ENCODE peak calls at places on chromosomes 16 and 17, in seven cellular contexts. Y, A, E, R, W, D and T are unnamed samples.

GRCh38 chr16:80614908-80615696 is 74.3 kb downstream of the DYNLRB2 start:
- DNase-seq in A (no peak), E (no peak), Y (no peak), D (peak), R (peak), W (no peak), T (no peak)

GRCh38 chr17:40129498-40129897 is 7.7 kb downstream of the MSL1 start:
- DNase-seq in Y (no peak), A (no peak), R (no peak), D (no peak), E (no peak), W (no peak), T (no peak)

GRCh38 chr16:67246081-67246944 is 968 bp downstream of the FHOD1 start:
- DNase-seq in E (peak), Y (peak), W (peak), A (peak), R (peak), D (peak), T (no peak)

GRCh38 chr16:12546918-12547607 is 256.6 kb downstream of the CPPED1 start:
- DNase-seq in E (no peak), D (no peak), R (no peak), A (no peak), W (no peak), Y (no peak), T (peak)

GRCh38 chr16:69417537-69418199 is 6.8 kb upstream of the CYB5B start:
- DNase-seq in W (no peak), D (peak), E (no peak), R (no peak), Y (peak), A (no peak), T (no peak)

GRCh38 chr16:85999778-86000177 is 100.8 kb downstream of the IRF8 start:
- DNase-seq in W (no peak), Y (no peak), R (no peak), A (no peak), E (no peak), D (no peak), T (no peak)

GRCh38 chr17:69302682-69303081 is 24.3 kb downstream of the ABCA5 start:
- DNase-seq in Y (no peak), R (no peak), A (no peak), D (no peak), E (no peak), W (no peak), T (no peak)

GRCh38 chr16:88669986-88670385 is 7.1 kb upstream of the MVD start:
- DNase-seq in W (no peak), R (no peak), A (no peak), D (no peak), Y (no peak), E (no peak), T (no peak)

GRCh38 chr17:19539841-19540311 is 6.2 kb downstream of the SLC47A1 start:
- DNase-seq in E (no peak), D (no peak), R (no peak), A (no peak), W (no peak), Y (no peak), T (no peak)

GRCh38 chr16:81511371-81511770 is 66.8 kb downstream of the CMIP start:
- DNase-seq in R (peak), A (no peak), D (no peak), E (no peak), Y (peak), W (no peak), T (no peak)

GRCh38 chr17:56653877-56654276 is 60.4 kb downstream of the NOG start:
- DNase-seq in Y (peak), R (peak), E (peak), A (no peak), W (peak), D (peak), T (peak)

GRCh38 chr17:42680331-42680808 is 1.3 kb downstream of the CCR10 start:
- DNase-seq in D (no peak), A (no peak), Y (no peak), W (peak), E (no peak), R (no peak), T (no peak)

GRCh38 chr16:27314161-27314723 is 468 bp downstream of the IL4R start:
- DNase-seq in D (no peak), Y (peak), W (peak), E (peak), R (peak), A (no peak), T (no peak)

GRCh38 chr16:23742761-23743160 is 12.1 kb upstream of the CHP2 start:
- DNase-seq in W (peak), Y (no peak), A (no peak), E (no peak), R (no peak), D (peak), T (no peak)

GRCh38 chr16:69199382-69199781 is 12.4 kb downstream of the SNTB2 start:
- DNase-seq in E (no peak), R (no peak), D (no peak), A (no peak), W (no peak), Y (no peak), T (no peak)

GRCh38 chr17:47649153-47649971 is at the start of gene KPNB1:
- DNase-seq in Y (peak), D (peak), W (peak), R (peak), E (peak), A (peak), T (peak)

GRCh38 chr17:62807812-62808575 is at the start of gene MARCHF10:
- DNase-seq in D (no peak), W (peak), E (peak), A (no peak), R (no peak), Y (no peak), T (no peak)

GRCh38 chr16:67549240-67549639 is 13.1 kb upstream of the CTCF start:
- DNase-seq in R (no peak), W (no peak), A (no peak), D (no peak), E (no peak), Y (no peak), T (no peak)

GRCh38 chr17:45123076-45123770 is 9.1 kb downstream of the PLCD3 start:
- DNase-seq in R (no peak), E (no peak), W (no peak), A (no peak), D (no peak), Y (peak), T (no peak)

GRCh38 chr17:45127209-45127582 is 5.1 kb downstream of the PLCD3 start:
- DNase-seq in W (peak), A (no peak), D (no peak), R (no peak), E (no peak), Y (no peak), T (no peak)

GRCh38 chr17:45121055-45121454 is 11.3 kb downstream of the PLCD3 start:
- DNase-seq in R (no peak), E (no peak), W (no peak), D (no peak), Y (no peak), A (no peak), T (no peak)

GRCh38 chr17:45125509-45125908 is 6.8 kb downstream of the PLCD3 start:
- DNase-seq in D (no peak), W (no peak), A (no peak), E (no peak), Y (no peak), R (no peak), T (no peak)

GRCh38 chr17:45123930-45124796 is 8.2 kb downstream of the PLCD3 start:
- DNase-seq in R (peak), A (no peak), W (peak), E (peak), D (peak), Y (peak), T (no peak)
- TF ChIP-seq YY1 in R (peak), A (no peak), W (no peak), E (no peak), D (no peak), Y (no peak), T (no peak)

DNA sequence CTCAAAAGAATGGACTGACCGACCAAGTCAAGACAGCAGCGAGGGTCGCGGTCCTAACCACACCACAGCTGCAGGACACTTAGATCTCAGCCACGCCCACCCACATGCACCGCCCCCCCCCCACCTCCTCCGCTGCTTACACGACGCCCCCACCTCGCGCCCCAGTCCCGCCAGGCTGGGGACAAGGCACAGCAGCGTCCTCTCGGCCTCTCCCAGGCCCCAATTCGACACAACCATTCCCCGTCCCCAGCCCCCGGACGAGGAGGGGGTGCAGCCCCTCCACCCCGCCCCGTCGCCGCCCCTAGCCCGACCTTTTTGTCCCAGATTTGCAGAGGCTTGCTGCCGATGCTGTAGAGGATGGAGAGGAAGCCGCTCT is 472 bp downstream of the CFAP20 start:
- DNase-seq in D (no peak), Y (no peak), W (peak), R (no peak), A (no peak), E (peak), T (no peak)
- TF ChIP-seq YY1 in D (no peak), Y (no peak), W (no peak), R (no peak), A (no peak), E (no peak), T (no peak)

GRCh38 chr17:73641779-73642580 is 2.3 kb downstream of the SDK2 start:
- DNase-seq in D (no peak), E (peak), W (no peak), Y (no peak), R (no peak), A (no peak), T (no peak)

GRCh38 chr17:73644145-73645049 is at the start of gene SDK2:
- DNase-seq in A (no peak), D (no peak), Y (no peak), W (no peak), E (peak), R (no peak), T (no peak)

GRCh38 chr17:73643846-73644144 is 450 bp downstream of the SDK2 start:
- DNase-seq in R (no peak), E (peak), W (no peak), D (no peak), A (no peak), Y (no peak), T (no peak)

GRCh38 chr17:73642659-73643011 is 1.6 kb downstream of the SDK2 start:
- DNase-seq in W (no peak), R (no peak), A (no peak), E (no peak), D (no peak), Y (no peak), T (no peak)

GRCh38 chr17:73643012-73643845 is 1.0 kb downstream of the SDK2 start:
- DNase-seq in Y (no peak), D (no peak), R (no peak), A (no peak), E (peak), W (no peak), T (no peak)
- TF ChIP-seq YY1 in Y (no peak), D (no peak), R (no peak), A (no peak), E (no peak), W (no peak), T (no peak)

GRCh38 chr16:30715777-30716445 is 16.9 kb downstream of the SRCAP start:
- DNase-seq in A (no peak), E (no peak), W (peak), Y (no peak), D (no peak), R (no peak), T (no peak)
- TF ChIP-seq YY1 in A (no peak), E (no peak), W (no peak), Y (no peak), D (no peak), R (no peak), T (no peak)

GRCh38 chr16:72960101-72960500 is 87.8 kb downstream of the ZFHX3 start:
- DNase-seq in W (no peak), R (no peak), E (no peak), Y (no peak), A (no peak), D (no peak), T (no peak)

GRCh38 chr16:72962347-72962746 is 85.6 kb downstream of the ZFHX3 start:
- DNase-seq in W (no peak), Y (no peak), R (no peak), E (no peak), A (no peak), D (no peak), T (no peak)

GRCh38 chr16:72961863-72962262 is 86.1 kb downstream of the ZFHX3 start:
- DNase-seq in Y (no peak), R (no peak), A (no peak), D (no peak), W (no peak), E (no peak), T (no peak)

GRCh38 chr16:72959301-72959996 is 88.5 kb downstream of the ZFHX3 start:
- DNase-seq in D (no peak), A (no peak), R (no peak), E (no peak), W (no peak), Y (no peak), T (no peak)

DNA sequence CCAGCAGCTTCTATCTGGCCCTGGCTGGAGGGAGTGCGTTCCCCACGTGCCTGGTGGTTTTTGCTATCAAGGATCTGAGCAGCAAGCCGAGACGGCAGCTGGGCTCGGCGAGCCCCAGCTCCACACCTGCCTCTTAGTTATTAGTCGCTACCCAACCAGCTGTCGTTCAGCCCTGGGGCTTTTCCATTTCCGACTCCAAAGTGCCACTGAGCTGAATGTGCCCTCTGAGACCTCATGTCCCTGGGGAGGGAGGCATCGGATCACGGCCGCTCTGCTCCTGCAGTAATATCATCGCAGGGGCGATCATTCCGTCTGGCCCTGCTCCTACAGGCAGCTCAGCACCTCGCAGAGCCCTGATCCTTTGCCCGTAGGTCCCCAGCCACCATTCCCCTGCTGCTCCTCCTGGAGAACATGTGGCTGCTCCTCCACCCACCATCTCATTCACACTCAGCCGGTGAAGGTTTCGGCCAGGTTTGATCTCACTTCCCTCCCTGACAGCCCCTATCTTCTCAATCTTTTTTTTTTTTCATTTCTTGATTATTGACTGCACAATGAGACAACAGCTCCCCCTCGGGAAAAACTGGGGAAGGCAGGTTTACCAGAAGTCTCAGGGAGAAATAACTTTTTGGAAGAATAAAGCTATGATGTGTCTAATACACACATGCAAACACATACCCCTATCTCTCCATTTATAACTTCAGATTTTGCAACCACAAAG is 86.7 kb downstream of the ZFHX3 start:
- DNase-seq in W (no peak), D (no peak), E (peak), R (no peak), A (no peak), Y (no peak), T (no peak)
- TF ChIP-seq YY1 in W (no peak), D (no peak), E (no peak), R (no peak), A (no peak), Y (no peak), T (no peak)

GRCh38 chr16:10114411-10114810 is 67.8 kb downstream of the GRIN2A start:
- DNase-seq in A (no peak), R (no peak), Y (no peak), W (no peak), E (no peak), D (no peak), T (no peak)
- TF ChIP-seq YY1 in A (no peak), R (no peak), Y (no peak), W (no peak), E (no peak), D (no peak), T (no peak)

DNA sequence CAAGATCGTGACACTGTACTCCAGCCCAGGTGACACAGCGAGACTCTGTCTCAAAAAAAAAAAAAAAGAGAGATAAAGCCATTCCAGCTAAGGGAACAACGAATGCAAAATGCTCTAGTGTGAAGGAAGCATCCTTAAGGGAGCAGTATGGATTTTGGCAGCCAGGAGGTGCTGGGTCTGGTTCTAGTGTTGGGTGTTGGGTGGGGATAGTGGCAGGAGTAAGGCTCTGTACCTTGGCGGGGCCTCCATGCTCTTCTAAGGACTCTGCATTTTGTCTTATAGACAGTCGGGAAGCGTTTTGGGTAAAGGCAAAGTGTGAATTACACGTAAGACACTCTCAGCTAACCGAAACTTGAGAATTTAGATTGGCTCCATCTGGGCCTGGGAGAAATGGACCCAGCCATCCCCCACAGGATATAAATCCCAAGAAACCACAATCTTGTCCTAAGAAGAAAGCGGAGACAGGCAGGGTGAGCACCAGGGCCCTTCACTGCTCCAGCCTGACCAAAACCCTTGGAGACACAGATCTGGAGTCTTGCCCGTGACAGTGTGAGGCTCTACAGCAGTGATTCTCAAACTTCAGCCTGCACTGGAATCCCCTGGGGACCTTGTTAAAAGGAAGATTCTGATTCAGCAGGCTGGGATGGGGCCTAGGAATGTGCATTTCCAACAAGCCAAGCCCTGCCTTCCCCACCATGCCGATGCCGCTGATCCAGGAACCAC is 33.1 kb upstream of the PHB1 start:
- DNase-seq in A (no peak), E (no peak), W (no peak), R (no peak), D (no peak), Y (no peak), T (no peak)
- TF ChIP-seq YY1 in A (no peak), E (no peak), W (no peak), R (no peak), D (no peak), Y (no peak), T (no peak)

GRCh38 chr16:82947675-82948074 is 320.9 kb downstream of the CDH13 start:
- DNase-seq in D (no peak), A (no peak), E (no peak), W (no peak), R (no peak), Y (no peak), T (no peak)

GRCh38 chr16:82938108-82938507 is 311.3 kb downstream of the CDH13 start:
- DNase-seq in E (no peak), R (no peak), A (no peak), W (no peak), Y (no peak), D (no peak), T (no peak)

GRCh38 chr16:82945420-82946096 is 318.8 kb downstream of the CDH13 start:
- DNase-seq in D (no peak), E (no peak), R (no peak), A (no peak), W (no peak), Y (no peak), T (no peak)

GRCh38 chr16:82949016-82949415 is 322.2 kb downstream of the CDH13 start:
- DNase-seq in E (no peak), Y (no peak), R (no peak), W (no peak), D (no peak), A (no peak), T (no peak)

GRCh38 chr16:82943371-82943770 is 316.6 kb downstream of the CDH13 start:
- DNase-seq in D (no peak), R (no peak), A (no peak), E (no peak), W (no peak), Y (no peak), T (no peak)
- TF ChIP-seq YY1 in D (no peak), R (no peak), A (no peak), E (no peak), W (no peak), Y (no peak), T (no peak)

DNA sequence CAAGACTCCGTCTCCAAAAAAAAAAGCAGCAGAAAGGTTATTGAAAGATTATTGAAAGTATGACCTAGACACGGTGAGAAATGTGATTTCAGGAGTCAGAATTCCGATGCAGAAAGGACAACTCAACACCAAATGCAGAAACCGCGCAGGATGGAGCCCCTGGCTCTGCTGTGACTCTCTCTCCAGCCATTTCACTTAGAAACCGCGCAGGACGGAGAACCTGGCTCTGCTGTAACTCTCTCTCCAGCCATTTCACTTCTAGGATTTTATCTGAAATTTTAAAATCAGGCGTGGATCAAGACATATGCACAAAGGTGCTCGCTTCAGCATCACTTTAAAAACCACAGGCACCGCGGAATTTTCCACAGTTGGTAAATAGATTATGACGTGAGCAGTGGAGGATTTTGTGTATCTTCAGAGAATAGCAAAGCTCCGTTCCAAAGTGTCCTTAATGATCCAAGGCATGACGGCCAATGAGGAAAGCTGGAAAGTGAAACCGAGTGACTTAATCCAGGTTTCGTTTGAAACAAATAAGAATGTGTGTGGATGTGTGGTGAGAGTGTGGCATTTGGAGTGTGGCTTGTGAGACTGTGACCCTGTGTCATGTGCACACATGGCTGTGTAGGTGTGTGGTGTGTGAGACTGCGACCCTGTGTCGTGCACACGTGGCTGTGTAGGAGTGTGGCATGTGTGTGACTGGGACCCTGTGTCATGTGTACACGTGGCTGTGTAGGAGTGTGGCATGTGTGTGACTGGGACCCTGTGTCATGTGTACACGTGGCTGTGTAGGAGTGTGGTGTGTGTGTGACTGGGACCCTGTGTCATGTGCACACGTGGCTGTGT is 9.5 kb downstream of the UTS2R start:
- DNase-seq in Y (no peak), R (no peak), A (no peak), W (no peak), E (no peak), D (no peak), T (no peak)
- TF ChIP-seq YY1 in Y (no peak), R (no peak), A (no peak), W (no peak), E (no peak), D (no peak), T (no peak)